ENCODE peak calls at places on chromosomes 11 and 22, in nine cellular contexts. B, O, W, R, J, H, D, X and C are unnamed samples.

GRCh38 chr11:13277719-13278619 is at the start of gene BMAL1:
- DNase-seq in J (no peak), D (peak; percentile 80), X (no peak), O (no peak), R (peak; percentile 50), H (peak; percentile 87), B (peak; percentile 76), W (peak; percentile 57), C (peak; percentile 20)

GRCh38 chr11:115334932-115335788 is 169.1 kb downstream of the CADM1 start:
- DNase-seq in R (no peak), D (no peak), H (no peak), B (no peak), O (no peak), J (no peak), W (no peak), X (no peak), C (peak; percentile 20)

GRCh38 chr11:28366549-28367341 is 258.6 kb downstream of the METTL15 start:
- DNase-seq in X (no peak), O (peak; percentile 15), R (no peak), D (no peak), J (no peak), B (no peak), W (no peak), H (no peak), C (no peak)

GRCh38 chr22:38153821-38154562 is 27.6 kb downstream of the PLA2G6 start:
- DNase-seq in H (peak; percentile 42), B (no peak), R (no peak), J (no peak), D (peak; percentile 40), W (no peak), X (no peak), O (no peak), C (no peak)

GRCh38 chr11:6742260-6742659 is 29.5 kb downstream of the OR2AG2 start:
- DNase-seq in B (no peak), J (no peak), O (no peak), D (no peak), W (no peak), X (no peak), H (no peak), R (no peak), C (no peak)

GRCh38 chr11:45607995-45608394 is 57.4 kb downstream of the CHST1 start:
- DNase-seq in R (no peak), X (no peak), D (peak; percentile 71), H (no peak), W (no peak), B (peak; percentile 46), O (no peak), J (no peak), C (no peak)

GRCh38 chr11:92789761-92790160 is 179.7 kb upstream of the MTNR1B start:
- DNase-seq in X (no peak), O (no peak), D (no peak), R (no peak), H (no peak), J (no peak), W (no peak), B (no peak), C (no peak)

GRCh38 chr11:27411330-27411729 is 48.3 kb upstream of the CCDC34 start:
- DNase-seq in R (no peak), W (no peak), D (no peak), O (no peak), J (no peak), H (no peak), B (no peak), X (no peak), C (no peak)

GRCh38 chr11:2374456-2375201 is 2.5 kb upstream of the CD81 start:
- DNase-seq in O (no peak), D (peak; percentile 55), X (no peak), B (no peak), R (no peak), J (no peak), W (no peak), H (peak; percentile 70), C (no peak)

GRCh38 chr11:8826145-8826786 is 84.7 kb upstream of the AKIP1 start:
- DNase-seq in R (no peak), W (no peak), H (peak; percentile 83), O (peak; percentile 75), J (no peak), D (peak; percentile 63), X (no peak), B (no peak), C (no peak)

GRCh38 chr11:72641522-72641899 is 32.7 kb downstream of the PDE2A start:
- DNase-seq in O (no peak), B (no peak), J (no peak), H (no peak), D (no peak), R (no peak), W (no peak), X (no peak), C (no peak)

GRCh38 chr22:50114221-50114981 is 24.6 kb downstream of the MOV10L1 start:
- DNase-seq in H (no peak), J (no peak), B (no peak), D (no peak), O (peak; percentile 39), X (no peak), R (no peak), W (no peak), C (peak; percentile 8)

GRCh38 chr11:85133636-85134035 is 493.5 kb downstream of the DLG2 start:
- DNase-seq in X (no peak), B (no peak), J (no peak), H (no peak), O (no peak), W (no peak), D (no peak), R (no peak), C (no peak)

GRCh38 chr22:48490513-48491411 is 1336.9 kb downstream of the BRD1 start:
- DNase-seq in B (no peak), R (no peak), W (peak; percentile 23), D (peak; percentile 54), O (no peak), X (no peak), J (no peak), H (no peak), C (no peak)

GRCh38 chr22:44242946-44243724 is 62.4 kb downstream of the PARVG start:
- DNase-seq in R (no peak), D (no peak), J (no peak), H (no peak), W (peak; percentile 14), O (no peak), X (no peak), B (no peak), C (no peak)

GRCh38 chr11:78796956-78797355 is 222.3 kb upstream of the NARS2 start:
- DNase-seq in W (no peak), R (no peak), X (no peak), D (no peak), J (no peak), H (no peak), B (no peak), O (peak; percentile 94), C (peak; percentile 14)

GRCh38 chr11:70078095-70078795 is at the start of gene ANO1:
- DNase-seq in D (peak; percentile 53), O (no peak), H (peak; percentile 57), B (no peak), J (no peak), X (no peak), R (no peak), W (peak; percentile 52), C (no peak)

GRCh38 chr11:133906241-133906640 is 50.5 kb downstream of the IGSF9B start:
- DNase-seq in R (no peak), O (no peak), D (peak; percentile 52), W (no peak), B (no peak), J (no peak), X (no peak), H (no peak), C (no peak)

GRCh38 chr11:88849368-88849767 is 216.4 kb downstream of the GRM5 start:
- DNase-seq in R (no peak), D (no peak), J (no peak), H (no peak), W (no peak), B (no peak), O (no peak), X (no peak), C (no peak)

GRCh38 chr22:45554040-45554406 is 51.3 kb downstream of the FBLN1 start:
- DNase-seq in B (no peak), D (no peak), X (no peak), J (no peak), O (no peak), H (peak; percentile 77), R (no peak), W (no peak), C (peak; percentile 9)
- H3K27ac ChIP-seq in B (no peak overlapping the region), D (peak overlapping the region; percentile 79), X (no peak overlapping the region), J (peak overlapping the region; percentile 99), O (peak overlapping the region; percentile 97), H (no peak overlapping the region), R (no peak overlapping the region), W (peak overlapping the region; percentile 86), C (peak overlapping the region; percentile 91)

DNA sequence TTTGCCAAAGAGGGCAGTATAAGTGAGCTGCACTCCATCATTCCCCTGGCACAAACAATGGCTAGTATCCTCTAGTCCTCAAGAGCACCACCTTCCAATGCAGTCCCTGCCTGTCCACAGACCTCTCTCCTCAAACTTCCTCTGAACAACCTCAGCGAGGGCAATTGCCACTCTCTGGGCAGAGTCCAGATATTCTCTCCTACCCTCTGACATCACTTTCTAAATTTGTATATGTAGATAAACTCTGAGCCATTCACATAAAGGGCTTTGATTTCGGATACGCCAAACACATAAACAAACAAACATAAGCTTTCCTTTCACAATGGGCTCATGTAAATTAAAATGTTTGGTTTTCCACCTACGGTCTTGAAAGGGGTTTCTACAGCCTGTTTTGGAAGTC is 3.0 kb upstream of the SLC43A3 start:
- DNase-seq in H (no peak), O (no peak), X (no peak), J (no peak), R (no peak), D (no peak), B (no peak), W (peak; percentile 27), C (no peak)
- H3K27ac ChIP-seq in H (no peak overlapping the region), O (no peak overlapping the region), X (no peak overlapping the region), J (no peak overlapping the region), R (no peak overlapping the region), D (no peak overlapping the region), B (no peak overlapping the region), W (peak overlapping the region; percentile 95), C (no peak overlapping the region)

DNA sequence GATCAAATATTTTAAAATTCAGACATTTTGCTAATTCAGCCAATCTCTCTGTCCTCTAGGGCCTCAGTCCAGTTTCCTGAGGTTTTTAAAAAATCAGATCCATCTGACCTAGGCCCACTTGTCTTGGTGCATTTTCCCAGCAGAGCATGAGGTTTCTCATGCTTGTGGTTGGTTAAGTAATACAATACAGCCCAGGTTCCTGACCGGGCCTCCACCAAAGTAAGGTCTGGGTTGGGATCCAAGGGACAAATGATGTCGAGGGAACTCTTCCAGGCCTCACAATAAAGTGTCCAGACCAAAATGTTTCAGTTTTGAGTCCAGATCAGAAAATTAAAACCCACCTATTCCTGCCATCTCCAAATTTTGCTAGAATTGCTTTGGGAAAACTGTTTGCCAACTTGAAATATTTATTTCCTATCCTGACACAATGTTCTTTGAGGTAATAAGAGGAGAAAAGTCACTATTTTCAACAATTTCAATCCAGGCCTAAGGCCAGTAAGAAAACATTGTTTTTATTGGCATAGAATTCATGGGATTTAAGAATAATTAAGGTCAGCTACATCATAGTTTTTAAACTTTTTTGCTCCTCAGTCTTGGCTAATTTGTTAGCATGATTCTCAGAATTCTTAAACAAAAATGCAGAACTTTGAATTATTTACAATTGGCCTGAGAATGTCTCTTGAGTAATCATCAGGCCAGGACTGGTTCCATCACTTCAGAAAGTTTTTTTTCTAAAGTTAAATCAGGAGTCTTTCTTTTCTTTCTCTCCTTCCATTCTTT is 51.4 kb downstream of the ME3 start:
- DNase-seq in R (no peak), O (no peak), H (no peak), B (no peak), X (no peak), W (no peak), D (no peak), J (no peak), C (no peak)
- H3K27ac ChIP-seq in R (no peak overlapping the region), O (no peak overlapping the region), H (no peak overlapping the region), B (no peak overlapping the region), X (no peak overlapping the region), W (peak overlapping the region; percentile 45), D (peak overlapping the region; percentile 48), J (peak overlapping the region; percentile 67), C (no peak overlapping the region)

GRCh38 chr22:24474649-24475048 is 20.5 kb upstream of the UPB1 start:
- DNase-seq in B (no peak), O (no peak), W (no peak), X (no peak), J (no peak), H (no peak), D (no peak), R (no peak), C (no peak)
- H3K27ac ChIP-seq in B (no peak overlapping the region), O (peak overlapping the region; percentile 87), W (no peak overlapping the region), X (no peak overlapping the region), J (no peak overlapping the region), H (no peak overlapping the region), D (no peak overlapping the region), R (no peak overlapping the region), C (no peak overlapping the region)